ENCODE peak calls at places on chromosomes 13 and 19, in eight cellular contexts. A is H9; Z is stimulated activated CD8-positive, alpha-beta memory T cell treated with anti-CD3 and anti-CD28 coated beads, Interleukin-2, amount 100 ng/mL, for 1 hour; X is ovary; O is fibroblast of lung; Y is pancreas; J is ELR; R is iPS-NIHi11. G is an unnamed sample.

GRCh38 chr19:12884926-12885748 is 1.9 kb downstream of the KLF1 start:
- DNase-seq in O (peak), Z (peak), X (peak), R (peak), J (peak), Y (peak), A (peak), G (peak)

GRCh38 chr19:2230807-2231533 is 5.2 kb downstream of the PLEKHJ1 start:
- DNase-seq in O (peak), R (no peak), A (no peak), Y (no peak), X (no peak), J (no peak), Z (no peak), G (no peak)

GRCh38 chr13:101916758-101917474 is 464.4 kb downstream of the ITGBL1 start:
- DNase-seq in J (no peak), X (no peak), Y (no peak), A (no peak), Z (no peak), O (no peak), R (peak), G (no peak)

GRCh38 chr19:44277331-44277730 is 17.6 kb downstream of the ZNF233 start:
- DNase-seq in O (no peak), Z (no peak), X (no peak), R (no peak), Y (no peak), J (no peak), A (no peak), G (no peak)

GRCh38 chr19:3821857-3822364 is 35.7 kb upstream of the MATK start:
- DNase-seq in Y (peak), A (peak), Z (peak), R (peak), O (peak), X (peak), J (peak), G (peak)

GRCh38 chr13:106361621-106362020 is 173.8 kb downstream of the EFNB2 start:
- DNase-seq in O (no peak), A (no peak), R (no peak), X (no peak), Y (no peak), J (no peak), Z (no peak), G (no peak)

GRCh38 chr19:54179262-54179587 is 6.3 kb upstream of the TMC4 start:
- DNase-seq in Y (no peak), Z (no peak), O (no peak), R (no peak), J (no peak), X (no peak), A (no peak), G (no peak)

GRCh38 chr19:3868770-3869456 is at the start of gene ZFR2:
- DNase-seq in A (peak), R (peak), X (no peak), O (no peak), Z (no peak), J (peak), Y (no peak), G (peak)

GRCh38 chr19:14944456-14944855 is 3.2 kb downstream of the OR7C2 start:
- DNase-seq in A (no peak), Z (no peak), Y (no peak), J (no peak), O (no peak), R (no peak), X (no peak), G (no peak)

G was measured in mesendoderm.